ENCODE peak calls at places on chromosomes 13 and 19, in ten cellular contexts. H, G, V, F, K, D, L, J, I and S are unnamed samples.

GRCh38 chr13:44801990-44802389 is 187.3 kb downstream of the NUFIP1 start:
- DNase-seq in H (peak; percentile 69), G (peak; percentile 83), V (no peak), F (no peak), K (no peak), D (no peak), L (peak; percentile 86), J (no peak), I (no peak), S (no peak)

GRCh38 chr19:42352216-42352892 is 26.9 kb downstream of the MEGF8 start:
- DNase-seq in H (peak; percentile 41), G (peak; percentile 11), V (peak; percentile 58), F (no peak), K (peak; percentile 9), D (no peak), L (no peak), J (no peak), I (peak; percentile 57), S (peak; percentile 23)

GRCh38 chr19:35519291-35519690 is 5.8 kb upstream of the DMKN start:
- DNase-seq in H (peak; percentile 78), G (no peak), V (no peak), F (no peak), K (no peak), D (no peak), L (peak; percentile 58), J (no peak), I (no peak), S (no peak)

GRCh38 chr19:54707932-54708331 is 16.3 kb upstream of the KIR3DL3 start:
- DNase-seq in H (no peak), G (no peak), V (no peak), F (no peak), K (no peak), D (no peak), L (no peak), J (no peak), I (no peak), S (peak; percentile 18)

GRCh38 chr13:19766637-19767036 is 16.1 kb downstream of the PSPC1 start:
- DNase-seq in H (no peak), G (no peak), V (no peak), F (no peak), K (no peak), D (no peak), L (no peak), J (no peak), I (no peak), S (no peak)

GRCh38 chr19:45528744-45529453 is 21.6 kb downstream of the VASP start:
- DNase-seq in H (no peak), G (peak; percentile 43), V (no peak), F (no peak), K (peak; percentile 78), D (no peak), L (peak; percentile 24), J (no peak), I (peak; percentile 72), S (no peak)

GRCh38 chr13:94079876-94080275 is 399.6 kb downstream of the DCT start:
- DNase-seq in H (peak; percentile 55), G (peak; percentile 64), V (no peak), F (no peak), K (no peak), D (no peak), L (no peak), J (no peak), I (no peak), S (no peak)

GRCh38 chr19:4108767-4109625 is 14.9 kb downstream of the MAP2K2 start:
- DNase-seq in H (no peak), G (no peak), V (peak; percentile 75), F (peak; percentile 79), K (no peak), D (no peak), L (no peak), J (peak; percentile 40), I (no peak), S (peak; percentile 64)

GRCh38 chr19:16197188-16197621 is 506 bp upstream of the AP1M1 start:
- DNase-seq in H (peak; percentile 96), G (peak; percentile 84), V (no peak), F (no peak), K (no peak), D (no peak), L (peak; percentile 51), J (no peak), I (no peak), S (no peak)

GRCh38 chr19:50516859-50517703 is 3.4 kb upstream of the ASPDH start:
- DNase-seq in H (no peak), G (no peak), V (no peak), F (no peak), K (no peak), D (no peak), L (no peak), J (no peak), I (no peak), S (no peak)

GRCh38 chr19:35146746-35147466 is 3.9 kb downstream of the FXYD7 start:
- DNase-seq in H (no peak), G (no peak), V (no peak), F (no peak), K (no peak), D (no peak), L (peak; percentile 44), J (no peak), I (no peak), S (no peak)

GRCh38 chr13:86051134-86052103 is 252.2 kb upstream of the SLITRK6 start:
- DNase-seq in H (no peak), G (peak; percentile 35), V (no peak), F (no peak), K (peak; percentile 15), D (no peak), L (peak; percentile 5), J (no peak), I (peak; percentile 48), S (no peak)